ENCODE peak calls at places on chromosomes 4 and X, in seven cellular contexts. L is T follicular helper cell; C is ecto neural progenitor cell; X is NCI-H1092 treated with DMSO at 0.1 percent for 48 hours; S is neural progenitor cell; N is activated CD4-positive, CD25-positive, alpha-beta regulatory T cell; E is H9. W is an unnamed sample.

GRCh38 chr4:182680196-182680771 is 236.9 kb downstream of the DCTD start:
- DNase-seq in C (no peak), X (no peak), L (no peak), S (peak), N (no peak), E (no peak), W (no peak)

GRCh38 chrX:38817004-38817703 is 15.9 kb downstream of the MID1IP1 start:
- DNase-seq in C (no peak), X (no peak), N (no peak), E (peak), L (no peak), S (no peak), W (peak)

GRCh38 chr4:175614880-175615279 is 197.2 kb downstream of the GPM6A start:
- DNase-seq in X (peak), N (no peak), L (no peak), C (no peak), E (no peak), S (no peak), W (no peak)

GRCh38 chrX:26026179-26026578 is 112.0 kb upstream of the MAGEB18 start:
- DNase-seq in C (no peak), L (no peak), N (no peak), S (no peak), E (no peak), X (no peak), W (no peak)

GRCh38 chr4:81715335-81715734 is 243.6 kb upstream of the RASGEF1B start:
- DNase-seq in N (no peak), L (no peak), X (no peak), S (peak), C (peak), E (peak), W (peak)

GRCh38 chrX:67614006-67614405 is 70.2 kb downstream of the AR start:
- DNase-seq in C (no peak), L (no peak), N (no peak), X (no peak), S (no peak), E (no peak), W (no peak)

GRCh38 chr4:94479358-94480141 is 27.8 kb downstream of the PDLIM5 start:
- DNase-seq in N (no peak), S (no peak), E (no peak), C (no peak), L (no peak), X (no peak), W (no peak)

GRCh38 chr4:122044496-122044895 is 92.6 kb upstream of the TRPC3 start:
- DNase-seq in L (no peak), E (no peak), S (no peak), N (no peak), C (no peak), X (no peak), W (no peak)

GRCh38 chr4:52863324-52863723 is 1.2 kb downstream of the RASL11B start:
- DNase-seq in N (no peak), S (peak), E (no peak), C (no peak), L (no peak), X (no peak), W (peak)

W was measured in endodermal cell.